ENCODE peak calls at places on chromosomes 12 and 14, in ten cellular contexts. One of them, this sample, is unnamed.

GRCh38 chr12:56772625-56773024 is 9.5 kb downstream of the HSD17B6 start:
- DNase-seq in fibroblast of the aortic adventitia: no peak
- DNase-seq in K562: no peak
- DNase-seq in AG04450: no peak
- DNase-seq in ascending aorta: no peak
- DNase-seq in adrenal gland: no peak
- DNase-seq in kidney: no peak
- DNase-seq in cardiac fibroblast: no peak
- DNase-seq in epithelial cell of proximal tubule: no peak
- DNase-seq in H1: no peak
- DNase-seq in this sample: no peak

GRCh38 chr12:130877333-130877732 is 5.5 kb downstream of the RAN start:
- DNase-seq in kidney: no peak
- DNase-seq in adrenal gland: no peak
- DNase-seq in AG04450: no peak
- DNase-seq in ascending aorta: no peak
- DNase-seq in epithelial cell of proximal tubule: no peak
- DNase-seq in cardiac fibroblast: no peak
- DNase-seq in H1: no peak
- DNase-seq in fibroblast of the aortic adventitia: no peak
- DNase-seq in K562: no peak
- DNase-seq in this sample: no peak

GRCh38 chr12:110744176-110744575 is 1.5 kb upstream of the PPP1CC start:
- DNase-seq in epithelial cell of proximal tubule: no peak
- DNase-seq in ascending aorta: no peak
- DNase-seq in adrenal gland: peak; percentile 49
- DNase-seq in H1: no peak
- DNase-seq in AG04450: no peak
- DNase-seq in kidney: no peak
- DNase-seq in cardiac fibroblast: peak; percentile 78
- DNase-seq in K562: no peak
- DNase-seq in fibroblast of the aortic adventitia: peak; percentile 62
- DNase-seq in this sample: no peak

GRCh38 chr12:53505086-53505485 is 2.2 kb downstream of the NPFF start:
- DNase-seq in fibroblast of the aortic adventitia: peak; percentile 69
- DNase-seq in cardiac fibroblast: peak; percentile 79
- DNase-seq in epithelial cell of proximal tubule: no peak
- DNase-seq in ascending aorta: no peak
- DNase-seq in adrenal gland: peak; percentile 73
- DNase-seq in H1: no peak
- DNase-seq in K562: no peak
- DNase-seq in kidney: no peak
- DNase-seq in AG04450: no peak
- DNase-seq in this sample: no peak

GRCh38 chr12:121825041-121825523 is 21.3 kb downstream of the SETD1B start:
- DNase-seq in K562: no peak
- DNase-seq in epithelial cell of proximal tubule: no peak
- DNase-seq in adrenal gland: no peak
- DNase-seq in AG04450: no peak
- DNase-seq in cardiac fibroblast: no peak
- DNase-seq in fibroblast of the aortic adventitia: no peak
- DNase-seq in kidney: peak; percentile 77
- DNase-seq in H1: no peak
- DNase-seq in ascending aorta: no peak
- DNase-seq in this sample: no peak

GRCh38 chr14:24311837-24312615 is 724 bp downstream of the LTB4R start:
- DNase-seq in ascending aorta: no peak
- DNase-seq in epithelial cell of proximal tubule: peak; percentile 77
- DNase-seq in kidney: no peak
- DNase-seq in K562: no peak
- DNase-seq in cardiac fibroblast: peak; percentile 48
- DNase-seq in adrenal gland: no peak
- DNase-seq in fibroblast of the aortic adventitia: peak; percentile 32
- DNase-seq in H1: no peak
- DNase-seq in AG04450: no peak
- DNase-seq in this sample: no peak

GRCh38 chr14:99479903-99480855 is 480 bp downstream of the SETD3 start:
- DNase-seq in adrenal gland: peak; percentile 62
- DNase-seq in AG04450: peak; percentile 16
- DNase-seq in K562: peak; percentile 21
- DNase-seq in fibroblast of the aortic adventitia: peak; percentile 55
- DNase-seq in epithelial cell of proximal tubule: no peak
- DNase-seq in ascending aorta: peak; percentile 10
- DNase-seq in cardiac fibroblast: peak; percentile 58
- DNase-seq in H1: no peak
- DNase-seq in kidney: peak; percentile 90
- DNase-seq in this sample: peak; percentile 92

GRCh38 chr12:27624586-27624985 is 71.7 kb upstream of the REP15 start:
- DNase-seq in fibroblast of the aortic adventitia: no peak
- DNase-seq in ascending aorta: no peak
- DNase-seq in H1: no peak
- DNase-seq in epithelial cell of proximal tubule: no peak
- DNase-seq in cardiac fibroblast: no peak
- DNase-seq in kidney: no peak
- DNase-seq in K562: no peak
- DNase-seq in adrenal gland: no peak
- DNase-seq in AG04450: no peak
- DNase-seq in this sample: no peak

GRCh38 chr14:23160924-23161522 is 22.4 kb downstream of the SLC7A8 start:
- DNase-seq in ascending aorta: no peak
- DNase-seq in adrenal gland: peak; percentile 75
- DNase-seq in fibroblast of the aortic adventitia: peak; percentile 91
- DNase-seq in cardiac fibroblast: peak; percentile 86
- DNase-seq in AG04450: peak; percentile 30
- DNase-seq in K562: peak; percentile 70
- DNase-seq in kidney: peak; percentile 86
- DNase-seq in H1: peak; percentile 83
- DNase-seq in epithelial cell of proximal tubule: peak; percentile 53
- DNase-seq in this sample: no peak

GRCh38 chr14:28468191-28469151 is 298.1 kb upstream of the FOXG1 start:
- DNase-seq in ascending aorta: no peak
- DNase-seq in kidney: no peak
- DNase-seq in cardiac fibroblast: no peak
- DNase-seq in H1: no peak
- DNase-seq in AG04450: no peak
- DNase-seq in fibroblast of the aortic adventitia: peak; percentile 1
- DNase-seq in epithelial cell of proximal tubule: no peak
- DNase-seq in adrenal gland: no peak
- DNase-seq in K562: no peak
- DNase-seq in this sample: no peak

GRCh38 chr12:127278351-127278750 is 988.6 kb upstream of the TMEM132C start:
- DNase-seq in AG04450: no peak
- DNase-seq in K562: no peak
- DNase-seq in ascending aorta: no peak
- DNase-seq in adrenal gland: no peak
- DNase-seq in kidney: no peak
- DNase-seq in cardiac fibroblast: no peak
- DNase-seq in fibroblast of the aortic adventitia: no peak
- DNase-seq in H1: no peak
- DNase-seq in epithelial cell of proximal tubule: no peak
- DNase-seq in this sample: peak; percentile 27

GRCh38 chr12:53754633-53755261 is 3.0 kb upstream of the CISTR start:
- DNase-seq in kidney: no peak
- DNase-seq in H1: no peak
- DNase-seq in K562: no peak
- DNase-seq in adrenal gland: no peak
- DNase-seq in fibroblast of the aortic adventitia: peak; percentile 69
- DNase-seq in AG04450: no peak
- DNase-seq in epithelial cell of proximal tubule: no peak
- DNase-seq in cardiac fibroblast: peak; percentile 13
- DNase-seq in ascending aorta: no peak
- DNase-seq in this sample: no peak

GRCh38 chr12:67107751-67108269 is 161.3 kb upstream of the CAND1 start:
- DNase-seq in cardiac fibroblast: no peak
- DNase-seq in AG04450: no peak
- DNase-seq in fibroblast of the aortic adventitia: no peak
- DNase-seq in H1: no peak
- DNase-seq in kidney: no peak
- DNase-seq in K562: no peak
- DNase-seq in epithelial cell of proximal tubule: no peak
- DNase-seq in ascending aorta: no peak
- DNase-seq in adrenal gland: no peak
- DNase-seq in this sample: no peak

GRCh38 chr12:31773867-31774266 is 45.0 kb upstream of the AMN1 start:
- DNase-seq in epithelial cell of proximal tubule: no peak
- DNase-seq in fibroblast of the aortic adventitia: no peak
- DNase-seq in AG04450: no peak
- DNase-seq in ascending aorta: no peak
- DNase-seq in adrenal gland: no peak
- DNase-seq in H1: peak; percentile 33
- DNase-seq in K562: no peak
- DNase-seq in kidney: no peak
- DNase-seq in cardiac fibroblast: peak; percentile 33
- DNase-seq in this sample: no peak

GRCh38 chr12:31868980-31869379 is 90.2 kb upstream of the RESF1 start:
- DNase-seq in kidney: no peak
- DNase-seq in H1: no peak
- DNase-seq in cardiac fibroblast: peak; percentile 74
- DNase-seq in epithelial cell of proximal tubule: peak; percentile 51
- DNase-seq in K562: no peak
- DNase-seq in ascending aorta: no peak
- DNase-seq in fibroblast of the aortic adventitia: peak; percentile 50
- DNase-seq in adrenal gland: peak; percentile 84
- DNase-seq in AG04450: no peak
- DNase-seq in this sample: no peak

GRCh38 chr12:27178723-27179398 is 65.2 kb upstream of the STK38L start:
- DNase-seq in kidney: no peak
- DNase-seq in epithelial cell of proximal tubule: no peak
- DNase-seq in H1: no peak
- DNase-seq in ascending aorta: no peak
- DNase-seq in AG04450: no peak
- DNase-seq in adrenal gland: no peak
- DNase-seq in K562: no peak
- DNase-seq in cardiac fibroblast: peak; percentile 66
- DNase-seq in fibroblast of the aortic adventitia: peak; percentile 27
- DNase-seq in this sample: no peak

GRCh38 chr12:26961803-26962202 is 23.5 kb downstream of the FGFR1OP2 start:
- DNase-seq in H1: no peak
- DNase-seq in K562: no peak
- DNase-seq in adrenal gland: no peak
- DNase-seq in epithelial cell of proximal tubule: no peak
- DNase-seq in AG04450: no peak
- DNase-seq in fibroblast of the aortic adventitia: no peak
- DNase-seq in ascending aorta: no peak
- DNase-seq in kidney: no peak
- DNase-seq in cardiac fibroblast: no peak
- DNase-seq in this sample: no peak

GRCh38 chr12:25518512-25518911 is 34.6 kb downstream of the LMNTD1 start:
- DNase-seq in H1: no peak
- DNase-seq in fibroblast of the aortic adventitia: peak; percentile 14
- DNase-seq in cardiac fibroblast: peak; percentile 0
- DNase-seq in K562: no peak
- DNase-seq in AG04450: no peak
- DNase-seq in kidney: no peak
- DNase-seq in adrenal gland: no peak
- DNase-seq in ascending aorta: no peak
- DNase-seq in epithelial cell of proximal tubule: peak; percentile 43
- DNase-seq in this sample: no peak

DNA sequence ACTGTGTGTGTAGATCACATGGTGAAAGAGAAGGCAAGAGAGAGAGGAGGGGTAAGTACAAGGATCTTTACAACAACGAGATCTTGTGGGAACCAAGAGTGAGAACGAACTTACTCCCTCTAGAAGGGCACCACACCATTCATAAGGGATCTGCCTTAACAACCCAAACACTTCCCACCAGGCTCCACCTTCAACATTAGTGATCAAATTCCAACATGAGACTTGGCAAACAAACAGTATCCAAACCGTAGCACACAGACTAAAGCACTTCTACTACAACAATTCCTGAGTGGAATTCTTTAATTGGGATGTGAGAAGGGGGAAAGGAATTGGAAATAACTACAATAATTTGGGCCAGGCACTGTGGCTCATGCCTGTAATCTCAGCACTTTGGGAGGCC is 35.0 kb upstream of the ESR2 start:
- DNase-seq in K562: no peak
- DNase-seq in cardiac fibroblast: no peak
- DNase-seq in fibroblast of the aortic adventitia: no peak
- DNase-seq in AG04450: no peak
- DNase-seq in ascending aorta: no peak
- DNase-seq in epithelial cell of proximal tubule: no peak
- DNase-seq in adrenal gland: no peak
- DNase-seq in H1: no peak
- DNase-seq in kidney: no peak
- DNase-seq in this sample: no peak
- H3K4me3 ChIP-seq in K562: no peak overlapping the region
- H3K4me3 ChIP-seq in cardiac fibroblast: no peak overlapping the region
- H3K4me3 ChIP-seq in fibroblast of the aortic adventitia: no peak overlapping the region
- H3K4me3 ChIP-seq in AG04450: no peak overlapping the region
- H3K4me3 ChIP-seq in ascending aorta: no peak overlapping the region
- H3K4me3 ChIP-seq in epithelial cell of proximal tubule: no peak overlapping the region
- H3K4me3 ChIP-seq in adrenal gland: no peak overlapping the region
- H3K4me3 ChIP-seq in H1: no peak overlapping the region
- H3K4me3 ChIP-seq in kidney: no peak overlapping the region
- H3K4me3 ChIP-seq in this sample: no peak overlapping the region

GRCh38 chr14:74616996-74617700 is 5.1 kb upstream of the LTBP2 start:
- DNase-seq in ascending aorta: no peak
- DNase-seq in K562: no peak
- DNase-seq in epithelial cell of proximal tubule: no peak
- DNase-seq in adrenal gland: no peak
- DNase-seq in fibroblast of the aortic adventitia: peak; percentile 40
- DNase-seq in H1: no peak
- DNase-seq in cardiac fibroblast: peak; percentile 74
- DNase-seq in kidney: no peak
- DNase-seq in AG04450: no peak
- DNase-seq in this sample: no peak
- H3K4me3 ChIP-seq in ascending aorta: no peak overlapping the region
- H3K4me3 ChIP-seq in K562: no peak overlapping the region
- H3K4me3 ChIP-seq in epithelial cell of proximal tubule: no peak overlapping the region
- H3K4me3 ChIP-seq in adrenal gland: no peak overlapping the region
- H3K4me3 ChIP-seq in fibroblast of the aortic adventitia: no peak overlapping the region
- H3K4me3 ChIP-seq in H1: no peak overlapping the region
- H3K4me3 ChIP-seq in cardiac fibroblast: no peak overlapping the region
- H3K4me3 ChIP-seq in kidney: no peak overlapping the region
- H3K4me3 ChIP-seq in AG04450: no peak overlapping the region
- H3K4me3 ChIP-seq in this sample: no peak overlapping the region

GRCh38 chr12:673849-674248 is 10.6 kb upstream of the NINJ2 start:
- DNase-seq in AG04450: no peak
- DNase-seq in H1: no peak
- DNase-seq in epithelial cell of proximal tubule: no peak
- DNase-seq in adrenal gland: no peak
- DNase-seq in kidney: no peak
- DNase-seq in K562: no peak
- DNase-seq in ascending aorta: no peak
- DNase-seq in cardiac fibroblast: no peak
- DNase-seq in fibroblast of the aortic adventitia: no peak
- DNase-seq in this sample: no peak
- H3K4me3 ChIP-seq in AG04450: no peak overlapping the region
- H3K4me3 ChIP-seq in H1: no peak overlapping the region
- H3K4me3 ChIP-seq in epithelial cell of proximal tubule: no peak overlapping the region
- H3K4me3 ChIP-seq in adrenal gland: no peak overlapping the region
- H3K4me3 ChIP-seq in kidney: no peak overlapping the region
- H3K4me3 ChIP-seq in K562: no peak overlapping the region
- H3K4me3 ChIP-seq in ascending aorta: no peak overlapping the region
- H3K4me3 ChIP-seq in cardiac fibroblast: no peak overlapping the region
- H3K4me3 ChIP-seq in fibroblast of the aortic adventitia: no peak overlapping the region
- H3K4me3 ChIP-seq in this sample: no peak overlapping the region

DNA sequence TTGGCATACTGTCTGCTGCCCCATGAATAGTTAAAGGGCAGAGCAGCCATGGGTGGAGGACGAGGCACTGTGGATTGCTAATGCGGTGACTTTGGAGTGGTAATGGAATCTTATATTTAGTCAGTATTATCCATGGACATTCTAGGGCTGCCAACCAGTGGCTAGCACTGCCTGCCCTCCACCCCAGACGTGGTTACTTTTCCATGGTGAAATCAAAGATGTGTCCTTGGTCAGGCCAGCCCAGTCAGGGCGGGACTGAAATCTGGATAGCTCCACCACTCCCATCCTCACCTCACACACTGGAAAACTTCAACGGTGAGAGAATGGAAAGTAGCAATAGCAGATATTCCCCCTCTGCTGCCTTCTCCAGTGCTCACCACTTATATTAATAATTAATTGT is 2.3 kb downstream of the TTC9 start:
- DNase-seq in ascending aorta: no peak
- DNase-seq in K562: no peak
- DNase-seq in epithelial cell of proximal tubule: no peak
- DNase-seq in H1: no peak
- DNase-seq in AG04450: no peak
- DNase-seq in adrenal gland: no peak
- DNase-seq in fibroblast of the aortic adventitia: no peak
- DNase-seq in kidney: no peak
- DNase-seq in cardiac fibroblast: no peak
- DNase-seq in this sample: no peak
- H3K4me3 ChIP-seq in ascending aorta: no peak overlapping the region
- H3K4me3 ChIP-seq in K562: no peak overlapping the region
- H3K4me3 ChIP-seq in epithelial cell of proximal tubule: peak overlapping the region; percentile 81
- H3K4me3 ChIP-seq in H1: peak overlapping the region; percentile 91
- H3K4me3 ChIP-seq in AG04450: no peak overlapping the region
- H3K4me3 ChIP-seq in adrenal gland: no peak overlapping the region
- H3K4me3 ChIP-seq in fibroblast of the aortic adventitia: no peak overlapping the region
- H3K4me3 ChIP-seq in kidney: no peak overlapping the region
- H3K4me3 ChIP-seq in cardiac fibroblast: no peak overlapping the region
- H3K4me3 ChIP-seq in this sample: no peak overlapping the region